ENCODE peak calls at places on chromosomes 1 and 21, in five cellular contexts. Q is astrocyte; D is CD8-positive, alpha-beta T cell; J is DND-41; N is effector memory CD4-positive, alpha-beta T cell. H is an unnamed sample.

GRCh38 chr1:3659093-3659492 is 6.8 kb downstream of the TP73 start:
- DNase-seq in Q (no peak), D (no peak), J (no peak), N (no peak), H (no peak)

GRCh38 chr1:109975718-109976117 is 8.8 kb upstream of the AHCYL1 start:
- DNase-seq in Q (peak; percentile 86), D (no peak), J (no peak), N (no peak), H (no peak)

GRCh38 chr1:113929750-113930498 is 800 bp downstream of the HIPK1 start:
- DNase-seq in Q (peak; percentile 14), D (peak; percentile 58), J (peak; percentile 48), N (peak; percentile 71), H (no peak)

GRCh38 chr1:219661464-219662092 is 48.7 kb upstream of the ZC3H11B start:
- DNase-seq in Q (no peak), D (no peak), J (no peak), N (no peak), H (no peak)

GRCh38 chr1:13694886-13695684 is 4.9 kb upstream of the PRDM2 start:
- DNase-seq in Q (no peak), D (no peak), J (no peak), N (no peak), H (no peak)

GRCh38 chr1:6001992-6002576 is 9.9 kb upstream of the NPHP4 start:
- DNase-seq in Q (no peak), D (no peak), J (no peak), N (no peak), H (no peak)

GRCh38 chr1:66758247-66758755 is 6.0 kb downstream of the DYNLT5 start:
- DNase-seq in Q (no peak), D (no peak), J (no peak), N (no peak), H (no peak)

GRCh38 chr21:17427157-17427556 is 85.7 kb upstream of the CXADR start:
- DNase-seq in Q (no peak), D (no peak), J (no peak), N (no peak), H (no peak)

GRCh38 chr1:175193339-175193950 is 869 bp upstream of the KIAA0040 start:
- DNase-seq in Q (no peak), D (no peak), J (no peak), N (no peak), H (no peak)

GRCh38 chr1:36322786-36323635 is 434 bp downstream of the EVA1B start:
- DNase-seq in Q (peak; percentile 30), D (no peak), J (peak; percentile 27), N (no peak), H (no peak)

GRCh38 chr1:162724583-162725120 is 65.8 kb upstream of the HSD17B7 start:
- DNase-seq in Q (no peak), D (no peak), J (no peak), N (no peak), H (no peak)

GRCh38 chr21:44456207-44456914 is 1.1 kb downstream of the LRRC3 start:
- DNase-seq in Q (no peak), D (no peak), J (no peak), N (no peak), H (no peak)

GRCh38 chr1:50268049-50268448 is 155.2 kb downstream of the DMRTA2 start:
- DNase-seq in Q (no peak), D (no peak), J (peak; percentile 66), N (no peak), H (no peak)

GRCh38 chr1:214349008-214349407 is 68.0 kb downstream of the SMYD2 start:
- DNase-seq in Q (no peak), D (no peak), J (no peak), N (no peak), H (no peak)

GRCh38 chr1:89823679-89824292 is 3.0 kb downstream of the LRRC8D start:
- DNase-seq in Q (no peak), D (no peak), J (no peak), N (no peak), H (no peak)

GRCh38 chr1:209672705-209673630 is 2.2 kb upstream of the G0S2 start:
- DNase-seq in Q (no peak), D (no peak), J (no peak), N (peak; percentile 17), H (no peak)

GRCh38 chr1:48471103-48471502 is 901 bp downstream of the SPATA6 start:
- DNase-seq in Q (no peak), D (no peak), J (no peak), N (no peak), H (no peak)

GRCh38 chr1:167401260-167401873 is 117.0 kb downstream of the CD247 start:
- DNase-seq in Q (peak; percentile 23), D (peak; percentile 4), J (peak; percentile 62), N (peak; percentile 34), H (no peak)

GRCh38 chr1:178579095-178579494 is 66.2 kb downstream of the TEX35 start:
- DNase-seq in Q (no peak), D (no peak), J (no peak), N (no peak), H (no peak)

GRCh38 chr1:205243355-205244191 is 15.8 kb downstream of the TMCC2 start:
- DNase-seq in Q (no peak), D (no peak), J (no peak), N (no peak), H (no peak)

GRCh38 chr1:41396084-41396483 is 34.9 kb downstream of the FOXO6 start:
- DNase-seq in Q (no peak), D (no peak), J (no peak), N (no peak), H (no peak)

GRCh38 chr1:41394405-41394804 is 33.2 kb downstream of the FOXO6 start:
- DNase-seq in Q (no peak), D (no peak), J (no peak), N (no peak), H (no peak)

GRCh38 chr1:41394918-41395598 is 33.8 kb downstream of the FOXO6 start:
- DNase-seq in Q (peak; percentile 12), D (no peak), J (peak; percentile 48), N (no peak), H (no peak)

GRCh38 chr1:41397020-41397419 is 35.8 kb downstream of the FOXO6 start:
- DNase-seq in Q (no peak), D (no peak), J (no peak), N (no peak), H (no peak)

GRCh38 chr1:41395599-41395956 is 34.3 kb downstream of the FOXO6 start:
- DNase-seq in Q (no peak), D (no peak), J (no peak), N (no peak), H (no peak)
- H3K27ac ChIP-seq in Q (no peak overlapping the region), D (no peak overlapping the region), J (no peak overlapping the region), N (no peak overlapping the region), H (no peak overlapping the region)

GRCh38 chr21:34882719-34883131 is 166.4 kb downstream of the RUNX1 start:
- DNase-seq in Q (no peak), D (no peak), J (no peak), N (no peak), H (no peak)

GRCh38 chr21:34884346-34884929 is 164.7 kb downstream of the RUNX1 start:
- DNase-seq in Q (no peak), D (no peak), J (no peak), N (no peak), H (no peak)

GRCh38 chr21:34881894-34882371 is 167.2 kb downstream of the RUNX1 start:
- DNase-seq in Q (peak; percentile 91), D (no peak), J (no peak), N (no peak), H (no peak)

GRCh38 chr21:34885125-34885524 is 164.0 kb downstream of the RUNX1 start:
- DNase-seq in Q (no peak), D (no peak), J (no peak), N (no peak), H (no peak)

DNA sequence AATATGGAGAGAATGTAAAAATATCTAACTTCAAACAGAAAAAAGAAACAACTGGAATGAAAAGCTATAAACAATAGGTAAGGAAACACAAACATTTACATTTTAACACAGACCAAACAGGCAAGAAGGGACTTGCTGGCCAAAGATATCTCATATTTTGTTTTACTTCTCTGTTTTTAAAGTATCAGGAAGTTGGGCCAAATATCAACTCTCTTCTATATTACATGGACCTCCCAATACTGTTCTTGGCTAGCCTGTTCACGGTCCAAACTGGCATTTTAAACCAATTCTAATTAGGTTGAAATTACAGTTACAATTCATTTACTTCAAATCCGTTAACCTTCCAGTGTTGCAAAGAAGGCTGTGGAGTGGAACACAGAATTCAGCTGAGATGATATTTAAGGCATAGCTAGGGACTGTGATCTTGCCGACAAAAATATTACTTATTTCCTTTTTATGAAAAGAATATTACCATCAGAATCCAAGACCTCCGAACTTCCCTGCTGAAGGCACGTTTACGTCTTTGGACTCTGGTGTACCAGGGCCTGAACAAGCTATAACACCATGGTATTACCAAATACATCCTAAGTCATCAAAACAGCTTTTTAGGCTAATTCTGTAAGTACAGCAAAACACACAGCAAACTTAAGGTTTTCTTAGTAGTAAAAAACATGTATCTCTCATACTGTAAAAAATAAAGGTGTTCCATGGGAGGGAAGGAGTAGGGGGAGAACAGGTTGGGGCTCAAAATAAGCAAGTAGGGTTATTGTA is 165.4 kb downstream of the RUNX1 start:
- DNase-seq in Q (no peak), D (no peak), J (no peak), N (no peak), H (no peak)
- H3K27me3 ChIP-seq in Q (no peaks in the 10 kb centered on the region), D (no peaks in the 10 kb centered on the region), J (no peaks in the 10 kb centered on the region), N (no peaks in the 10 kb centered on the region), H (no peaks in the 10 kb centered on the region)

GRCh38 chr1:111467805-111468716 is 5.7 kb upstream of the C1orf162 start:
- DNase-seq in Q (no peak), D (no peak), J (no peak), N (no peak), H (no peak)
- H3K27ac ChIP-seq in Q (no peak overlapping the region), D (no peak overlapping the region), J (no peak overlapping the region), N (no peak overlapping the region), H (no peak overlapping the region)

GRCh38 chr1:181390350-181391080 is 92.8 kb upstream of the CACNA1E start:
- DNase-seq in Q (no peak), D (no peak), J (no peak), N (no peak), H (no peak)

GRCh38 chr1:181386951-181387350 is 96.4 kb upstream of the CACNA1E start:
- DNase-seq in Q (no peak), D (no peak), J (no peak), N (no peak), H (no peak)

GRCh38 chr1:181391297-181391905 is 91.9 kb upstream of the CACNA1E start:
- DNase-seq in Q (no peak), D (no peak), J (no peak), N (no peak), H (no peak)

GRCh38 chr1:181386340-181386739 is 97.0 kb upstream of the CACNA1E start:
- DNase-seq in Q (no peak), D (no peak), J (no peak), N (no peak), H (no peak)

DNA sequence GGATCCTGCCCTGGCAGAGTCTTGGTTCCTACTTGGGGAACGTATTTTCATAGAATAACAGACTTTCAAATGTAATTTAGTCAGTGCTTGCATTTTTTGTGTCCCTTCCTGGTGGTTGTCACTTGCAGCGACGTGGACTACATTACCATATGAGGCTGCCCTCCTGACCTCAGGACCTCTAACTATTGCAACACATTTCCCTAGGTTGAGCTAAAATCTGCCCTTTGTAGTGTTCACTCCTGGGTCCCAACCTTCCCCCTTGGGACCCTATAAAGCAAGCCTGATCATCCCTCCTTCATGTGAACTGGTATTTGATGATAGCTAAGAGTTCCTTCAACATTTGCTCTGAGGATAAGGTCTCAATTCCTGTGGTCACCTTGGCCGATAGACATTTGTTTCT is 95.6 kb upstream of the CACNA1E start:
- DNase-seq in Q (no peak), D (no peak), J (no peak), N (no peak), H (no peak)
- H3K27me3 ChIP-seq in Q (no peaks in the 10 kb centered on the region), D (no peaks in the 10 kb centered on the region), J (peaks cover 6% of the 10 kb centered on the region), N (no peaks in the 10 kb centered on the region), H (no peaks in the 10 kb centered on the region)

H was measured in tibial nerve.